ENCODE peak calls at places on chromosomes 12 and 14, in nine cellular contexts. One of them, this sample, is unnamed.

GRCh38 chr14:92990456-92991430 is 67.8 kb downstream of the CHGA start:
- DNase-seq in GM23338: no peak
- DNase-seq in tibial nerve: no peak
- DNase-seq in GM12865: no peak
- DNase-seq in mucosa of descending colon: no peak
- DNase-seq in right atrium auricular region: no peak
- DNase-seq in B cell: no peak
- DNase-seq in Caco-2: no peak
- DNase-seq in A549: no peak
- DNase-seq in this sample: no peak

GRCh38 chr14:104886690-104887622 is 21.9 kb downstream of the CEP170B start:
- DNase-seq in GM12865: no peak
- DNase-seq in right atrium auricular region: no peak
- DNase-seq in mucosa of descending colon: peak
- DNase-seq in GM23338: no peak
- DNase-seq in tibial nerve: no peak
- DNase-seq in Caco-2: peak
- DNase-seq in A549: no peak
- DNase-seq in B cell: no peak
- DNase-seq in this sample: no peak

GRCh38 chr14:55348766-55349453 is 62.7 kb downstream of the ATG14 start:
- DNase-seq in Caco-2: no peak
- DNase-seq in mucosa of descending colon: no peak
- DNase-seq in right atrium auricular region: no peak
- DNase-seq in GM23338: no peak
- DNase-seq in tibial nerve: no peak
- DNase-seq in B cell: no peak
- DNase-seq in GM12865: peak
- DNase-seq in A549: no peak
- DNase-seq in this sample: no peak

GRCh38 chr12:70002912-70003255 is 177.9 kb downstream of the MYRFL start:
- DNase-seq in GM12865: no peak
- DNase-seq in A549: no peak
- DNase-seq in B cell: no peak
- DNase-seq in right atrium auricular region: no peak
- DNase-seq in mucosa of descending colon: no peak
- DNase-seq in GM23338: no peak
- DNase-seq in Caco-2: no peak
- DNase-seq in tibial nerve: no peak
- DNase-seq in this sample: no peak

GRCh38 chr12:54701940-54702592 is 53.9 kb upstream of the DCD start:
- DNase-seq in Caco-2: peak
- DNase-seq in A549: peak
- DNase-seq in tibial nerve: peak
- DNase-seq in GM23338: peak
- DNase-seq in GM12865: peak
- DNase-seq in B cell: no peak
- DNase-seq in right atrium auricular region: no peak
- DNase-seq in mucosa of descending colon: peak
- DNase-seq in this sample: no peak

GRCh38 chr12:52428121-52428520 is 6.0 kb downstream of the KRT75 start:
- DNase-seq in A549: no peak
- DNase-seq in tibial nerve: no peak
- DNase-seq in Caco-2: no peak
- DNase-seq in B cell: no peak
- DNase-seq in right atrium auricular region: no peak
- DNase-seq in GM23338: peak
- DNase-seq in GM12865: no peak
- DNase-seq in mucosa of descending colon: no peak
- DNase-seq in this sample: no peak

GRCh38 chr12:88854260-88854659 is 274.0 kb upstream of the KITLG start:
- DNase-seq in GM12865: no peak
- DNase-seq in GM23338: no peak
- DNase-seq in right atrium auricular region: no peak
- DNase-seq in A549: peak
- DNase-seq in tibial nerve: no peak
- DNase-seq in Caco-2: peak
- DNase-seq in B cell: no peak
- DNase-seq in mucosa of descending colon: no peak
- DNase-seq in this sample: no peak

GRCh38 chr14:24817638-24818053 is 183.7 kb upstream of the GZMB start:
- DNase-seq in tibial nerve: no peak
- DNase-seq in mucosa of descending colon: peak
- DNase-seq in right atrium auricular region: no peak
- DNase-seq in GM23338: peak
- DNase-seq in A549: no peak
- DNase-seq in Caco-2: peak
- DNase-seq in GM12865: no peak
- DNase-seq in B cell: no peak
- DNase-seq in this sample: peak

GRCh38 chr12:123512838-123513665 is 20.5 kb downstream of the RILPL1 start:
- DNase-seq in GM23338: peak
- DNase-seq in mucosa of descending colon: no peak
- DNase-seq in B cell: no peak
- DNase-seq in Caco-2: no peak
- DNase-seq in tibial nerve: no peak
- DNase-seq in A549: no peak
- DNase-seq in right atrium auricular region: no peak
- DNase-seq in GM12865: no peak
- DNase-seq in this sample: peak

GRCh38 chr12:122392411-122392810 is 30.1 kb downstream of the CLIP1 start:
- DNase-seq in Caco-2: no peak
- DNase-seq in A549: no peak
- DNase-seq in B cell: no peak
- DNase-seq in tibial nerve: no peak
- DNase-seq in GM23338: no peak
- DNase-seq in right atrium auricular region: no peak
- DNase-seq in mucosa of descending colon: no peak
- DNase-seq in GM12865: no peak
- DNase-seq in this sample: no peak

GRCh38 chr12:55025508-55025907 is 5.7 kb downstream of the NEUROD4 start:
- DNase-seq in Caco-2: no peak
- DNase-seq in B cell: no peak
- DNase-seq in tibial nerve: no peak
- DNase-seq in A549: no peak
- DNase-seq in right atrium auricular region: no peak
- DNase-seq in GM12865: no peak
- DNase-seq in mucosa of descending colon: no peak
- DNase-seq in GM23338: no peak
- DNase-seq in this sample: no peak

GRCh38 chr12:4261655-4262054 is 11.9 kb upstream of the CCND2 start:
- DNase-seq in tibial nerve: no peak
- DNase-seq in GM23338: no peak
- DNase-seq in B cell: no peak
- DNase-seq in right atrium auricular region: no peak
- DNase-seq in Caco-2: no peak
- DNase-seq in mucosa of descending colon: no peak
- DNase-seq in A549: no peak
- DNase-seq in GM12865: peak
- DNase-seq in this sample: no peak

GRCh38 chr12:75177997-75178396 is 31.6 kb downstream of the KCNC2 start:
- DNase-seq in right atrium auricular region: no peak
- DNase-seq in B cell: no peak
- DNase-seq in GM12865: peak
- DNase-seq in tibial nerve: no peak
- DNase-seq in GM23338: no peak
- DNase-seq in Caco-2: no peak
- DNase-seq in mucosa of descending colon: no peak
- DNase-seq in A549: peak
- DNase-seq in this sample: no peak

GRCh38 chr14:50943261-50943942 is 881 bp downstream of the PYGL start:
- DNase-seq in mucosa of descending colon: peak
- DNase-seq in GM12865: no peak
- DNase-seq in A549: peak
- DNase-seq in Caco-2: peak
- DNase-seq in right atrium auricular region: peak
- DNase-seq in tibial nerve: peak
- DNase-seq in B cell: no peak
- DNase-seq in GM23338: peak
- DNase-seq in this sample: peak

GRCh38 chr12:3218150-3218845 is 141.1 kb downstream of the TSPAN9 start:
- DNase-seq in A549: no peak
- DNase-seq in B cell: no peak
- DNase-seq in mucosa of descending colon: peak
- DNase-seq in GM23338: no peak
- DNase-seq in GM12865: no peak
- DNase-seq in right atrium auricular region: peak
- DNase-seq in Caco-2: no peak
- DNase-seq in tibial nerve: peak
- DNase-seq in this sample: no peak

GRCh38 chr12:27865421-27865820 is 85.4 kb upstream of the MANSC4 start:
- DNase-seq in B cell: no peak
- DNase-seq in tibial nerve: no peak
- DNase-seq in right atrium auricular region: no peak
- DNase-seq in mucosa of descending colon: no peak
- DNase-seq in Caco-2: no peak
- DNase-seq in GM12865: no peak
- DNase-seq in A549: no peak
- DNase-seq in GM23338: no peak
- DNase-seq in this sample: no peak

GRCh38 chr12:51262758-51263177 is 7.4 kb downstream of the SMAGP start:
- DNase-seq in GM23338: peak
- DNase-seq in GM12865: peak
- DNase-seq in right atrium auricular region: no peak
- DNase-seq in B cell: peak
- DNase-seq in tibial nerve: peak
- DNase-seq in Caco-2: peak
- DNase-seq in A549: peak
- DNase-seq in mucosa of descending colon: peak
- DNase-seq in this sample: peak

GRCh38 chr12:67442896-67443295 is 173.7 kb downstream of the CAND1 start:
- DNase-seq in right atrium auricular region: no peak
- DNase-seq in GM12865: no peak
- DNase-seq in tibial nerve: no peak
- DNase-seq in A549: no peak
- DNase-seq in GM23338: no peak
- DNase-seq in Caco-2: no peak
- DNase-seq in B cell: no peak
- DNase-seq in mucosa of descending colon: no peak
- DNase-seq in this sample: no peak

GRCh38 chr12:113988976-113989375 is 22.9 kb upstream of the RBM19 start:
- DNase-seq in right atrium auricular region: no peak
- DNase-seq in A549: no peak
- DNase-seq in GM23338: no peak
- DNase-seq in GM12865: no peak
- DNase-seq in B cell: no peak
- DNase-seq in Caco-2: no peak
- DNase-seq in mucosa of descending colon: no peak
- DNase-seq in tibial nerve: no peak
- DNase-seq in this sample: no peak
- TF ChIP-seq CTCF in right atrium auricular region: no peak
- TF ChIP-seq CTCF in A549: no peak
- TF ChIP-seq CTCF in GM23338: no peak
- TF ChIP-seq CTCF in GM12865: no peak
- TF ChIP-seq CTCF in B cell: no peak
- TF ChIP-seq CTCF in Caco-2: no peak
- TF ChIP-seq CTCF in mucosa of descending colon: no peak
- TF ChIP-seq CTCF in tibial nerve: no peak
- TF ChIP-seq CTCF in this sample: no peak

GRCh38 chr14:59882957-59883356 is 12.4 kb upstream of the RTN1 start:
- DNase-seq in Caco-2: no peak
- DNase-seq in B cell: no peak
- DNase-seq in mucosa of descending colon: no peak
- DNase-seq in tibial nerve: no peak
- DNase-seq in right atrium auricular region: no peak
- DNase-seq in GM23338: peak
- DNase-seq in GM12865: no peak
- DNase-seq in A549: no peak
- DNase-seq in this sample: no peak
- TF ChIP-seq CTCF in Caco-2: peak
- TF ChIP-seq CTCF in B cell: peak
- TF ChIP-seq CTCF in mucosa of descending colon: no peak
- TF ChIP-seq CTCF in tibial nerve: no peak
- TF ChIP-seq CTCF in right atrium auricular region: no peak
- TF ChIP-seq CTCF in GM23338: no peak
- TF ChIP-seq CTCF in GM12865: peak
- TF ChIP-seq CTCF in A549: no peak
- TF ChIP-seq CTCF in this sample: peak

DNA sequence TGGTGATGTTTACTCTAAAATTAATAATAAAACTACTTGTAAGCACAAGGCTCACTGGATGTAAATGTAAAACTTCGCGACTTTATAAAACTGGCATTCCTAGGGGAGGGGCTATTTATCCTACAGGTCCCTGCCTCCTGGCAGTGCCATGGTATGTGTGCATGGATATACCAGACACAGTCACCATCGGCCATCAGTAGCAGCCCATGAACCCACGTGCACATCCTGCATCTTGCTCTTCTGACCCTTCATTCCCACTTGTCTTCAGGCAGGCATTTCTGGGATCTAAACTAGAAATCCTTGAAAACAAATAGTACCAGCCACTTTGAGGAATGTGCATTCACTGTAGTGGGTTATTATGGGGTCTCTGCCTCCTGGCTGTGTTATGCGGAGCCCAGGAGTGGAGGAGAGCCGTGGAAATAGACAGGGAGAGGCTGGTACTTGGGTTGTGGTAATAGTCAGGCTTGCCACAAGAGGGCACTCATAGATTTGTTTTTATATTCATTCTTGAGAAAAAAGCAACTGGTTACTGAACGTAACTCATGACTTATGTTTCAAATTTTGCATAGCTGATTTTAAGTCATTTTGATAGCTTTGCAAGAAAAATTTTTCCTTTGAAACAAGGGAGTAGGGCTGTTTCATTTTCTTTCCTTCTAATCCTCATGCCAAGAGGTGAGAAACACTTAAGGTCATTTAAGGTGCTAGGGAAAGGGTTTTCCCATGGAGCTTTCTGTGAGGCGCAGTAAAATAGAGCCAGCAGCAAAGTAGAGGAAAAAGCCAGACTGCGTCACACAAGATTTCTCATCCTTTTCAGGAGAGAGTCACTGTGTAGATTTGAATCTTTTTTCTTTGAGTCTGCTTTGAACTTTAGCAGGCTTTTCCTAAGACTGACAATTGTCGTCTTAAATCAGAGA is 17.4 kb upstream of the GALNT16 start:
- DNase-seq in mucosa of descending colon: peak
- DNase-seq in GM12865: peak
- DNase-seq in right atrium auricular region: peak
- DNase-seq in Caco-2: peak
- DNase-seq in GM23338: peak
- DNase-seq in A549: peak
- DNase-seq in B cell: peak
- DNase-seq in tibial nerve: peak
- DNase-seq in this sample: peak
- TF ChIP-seq CTCF in mucosa of descending colon: peak
- TF ChIP-seq CTCF in GM12865: peak
- TF ChIP-seq CTCF in right atrium auricular region: peak
- TF ChIP-seq CTCF in Caco-2: peak
- TF ChIP-seq CTCF in GM23338: peak
- TF ChIP-seq CTCF in A549: peak
- TF ChIP-seq CTCF in B cell: peak
- TF ChIP-seq CTCF in tibial nerve: peak
- TF ChIP-seq CTCF in this sample: peak

GRCh38 chr12:11749943-11750690 is 100.6 kb downstream of the ETV6 start:
- DNase-seq in B cell: peak
- DNase-seq in tibial nerve: no peak
- DNase-seq in GM23338: no peak
- DNase-seq in GM12865: peak
- DNase-seq in right atrium auricular region: no peak
- DNase-seq in Caco-2: no peak
- DNase-seq in mucosa of descending colon: no peak
- DNase-seq in A549: no peak
- DNase-seq in this sample: no peak
- TF ChIP-seq CTCF in B cell: no peak
- TF ChIP-seq CTCF in tibial nerve: no peak
- TF ChIP-seq CTCF in GM23338: no peak
- TF ChIP-seq CTCF in GM12865: no peak
- TF ChIP-seq CTCF in right atrium auricular region: no peak
- TF ChIP-seq CTCF in Caco-2: no peak
- TF ChIP-seq CTCF in mucosa of descending colon: no peak
- TF ChIP-seq CTCF in A549: no peak
- TF ChIP-seq CTCF in this sample: no peak

GRCh38 chr12:100520048-100520769 is 46.5 kb downstream of the NR1H4 start:
- DNase-seq in A549: no peak
- DNase-seq in right atrium auricular region: no peak
- DNase-seq in B cell: no peak
- DNase-seq in tibial nerve: no peak
- DNase-seq in GM23338: peak
- DNase-seq in Caco-2: no peak
- DNase-seq in GM12865: no peak
- DNase-seq in mucosa of descending colon: no peak
- DNase-seq in this sample: no peak
- TF ChIP-seq CTCF in A549: no peak
- TF ChIP-seq CTCF in right atrium auricular region: no peak
- TF ChIP-seq CTCF in B cell: no peak
- TF ChIP-seq CTCF in tibial nerve: no peak
- TF ChIP-seq CTCF in GM23338: no peak
- TF ChIP-seq CTCF in Caco-2: no peak
- TF ChIP-seq CTCF in GM12865: no peak
- TF ChIP-seq CTCF in mucosa of descending colon: no peak
- TF ChIP-seq CTCF in this sample: no peak